ENCODE peak calls at places on chromosomes 1 and 21, in eight cellular contexts. O is suprapubic skin, H is NCI-H1105, C is lung, T is choroid plexus epithelial cell, A is T-helper 2 cell, R is NCI-H524 treated with DMSO at 0.1 percent for 48 hours, V is AG08395. Z is an unnamed sample.
A peak's percentile ranks its signal among the peaks of the same experiment; 100 is the strongest.

GRCh38 chr21:41133896-41134522 is 34.0 kb upstream of the BACE2 start:
- DNase-seq in O (no peak), H (no peak), C (no peak), T (peak; percentile 60), A (no peak), R (no peak), V (peak; percentile 79), Z (peak; percentile 74)

GRCh38 chr1:52662645-52663313 is 29.8 kb downstream of the SHISAL2A start:
- DNase-seq in O (no peak), H (no peak), C (no peak), T (peak; percentile 42), A (no peak), R (peak; percentile 1), V (peak; percentile 31), Z (no peak)

GRCh38 chr1:162846256-162847212 is 14.4 kb downstream of the CCDC190 start:
- DNase-seq in O (no peak), H (no peak), C (no peak), T (peak; percentile 42), A (no peak), R (no peak), V (no peak), Z (no peak)

GRCh38 chr1:244154882-244155531 is 103.9 kb downstream of the ZBTB18 start:
- DNase-seq in O (no peak), H (no peak), C (no peak), T (no peak), A (no peak), R (no peak), V (no peak), Z (peak; percentile 64)

GRCh38 chr1:160795951-160796383 is at the start of gene LY9:
- DNase-seq in O (no peak), H (no peak), C (peak; percentile 24), T (no peak), A (peak; percentile 99), R (no peak), V (no peak), Z (no peak)

GRCh38 chr21:34691396-34692032 is 22.7 kb downstream of the CLIC6 start:
- DNase-seq in O (no peak), H (no peak), C (no peak), T (no peak), A (no peak), R (no peak), V (no peak), Z (no peak)

GRCh38 chr1:21490774-21491482 is 18.3 kb upstream of the ALPL start:
- DNase-seq in O (no peak), H (no peak), C (no peak), T (peak; percentile 89), A (peak; percentile 27), R (no peak), V (peak; percentile 90), Z (peak; percentile 19)

GRCh38 chr1:21307663-21308062 is 17.4 kb upstream of the ECE1 start:
- DNase-seq in O (no peak), H (no peak), C (no peak), T (no peak), A (peak; percentile 30), R (no peak), V (no peak), Z (no peak)

GRCh38 chr1:54886724-54887664 is at the start of gene DHCR24:
- DNase-seq in O (peak; percentile 84), H (peak; percentile 88), C (peak; percentile 87), T (peak; percentile 83), A (peak; percentile 91), R (no peak), V (peak; percentile 99), Z (peak; percentile 92)

GRCh38 chr1:36650200-36651065 is 167.7 kb upstream of the CSF3R start:
- DNase-seq in O (peak; percentile 68), H (peak; percentile 54), C (peak; percentile 53), T (peak; percentile 73), A (peak; percentile 30), R (peak; percentile 24), V (peak; percentile 63), Z (peak; percentile 45)

GRCh38 chr1:68449901-68450300 is at the start of gene RPE65:
- DNase-seq in O (no peak), H (no peak), C (no peak), T (peak; percentile 27), A (no peak), R (peak; percentile 74), V (no peak), Z (no peak)

GRCh38 chr1:207842506-207842905 is 68.4 kb downstream of the CD34 start:
- DNase-seq in O (no peak), H (no peak), C (no peak), T (no peak), A (no peak), R (no peak), V (no peak), Z (no peak)

GRCh38 chr1:176102700-176103244 is 104.3 kb downstream of the COP1 start:
- DNase-seq in O (no peak), H (no peak), C (no peak), T (no peak), A (no peak), R (no peak), V (no peak), Z (no peak)

GRCh38 chr1:77825356-77825709 is 45.9 kb downstream of the MIGA1 start:
- DNase-seq in O (no peak), H (peak; percentile 4), C (peak; percentile 50), T (peak; percentile 95), A (peak; percentile 51), R (peak; percentile 8), V (peak; percentile 21), Z (peak; percentile 40)

GRCh38 chr1:238606896-238607295 is 716.2 kb upstream of the ZP4 start:
- DNase-seq in O (no peak), H (no peak), C (no peak), T (peak; percentile 72), A (peak; percentile 8), R (no peak), V (no peak), Z (no peak)

GRCh38 chr1:203402609-203403337 is 51.9 kb upstream of the FMOD start:
- DNase-seq in O (no peak), H (no peak), C (no peak), T (peak; percentile 89), A (no peak), R (no peak), V (peak; percentile 85), Z (peak; percentile 88)

GRCh38 chr1:35611655-35612054 is 29.7 kb downstream of the PSMB2 start:
- DNase-seq in O (no peak), H (no peak), C (no peak), T (no peak), A (no peak), R (no peak), V (no peak), Z (no peak)

GRCh38 chr1:106022312-106022902 is 1034.1 kb upstream of the PRMT6 start:
- DNase-seq in O (no peak), H (no peak), C (no peak), T (peak; percentile 10), A (no peak), R (no peak), V (no peak), Z (peak; percentile 10)

GRCh38 chr1:149846042-149846441 is 53.3 kb upstream of the BOLA1 start:
- DNase-seq in O (no peak), H (no peak), C (no peak), T (no peak), A (peak; percentile 28), R (no peak), V (no peak), Z (no peak)

GRCh38 chr21:34074283-34075098 is 1.1 kb downstream of the MRPS6 start:
- DNase-seq in O (no peak), H (no peak), C (no peak), T (no peak), A (no peak), R (no peak), V (no peak), Z (no peak)

GRCh38 chr1:185317886-185318310 is 855 bp upstream of the IVNS1ABP start:
- DNase-seq in O (peak; percentile 67), H (peak; percentile 35), C (peak; percentile 51), T (peak; percentile 15), A (peak; percentile 93), R (no peak), V (peak; percentile 8), Z (peak; percentile 70)

GRCh38 chr1:99963041-99963795 is 6.6 kb upstream of the SLC35A3 start:
- DNase-seq in O (no peak), H (no peak), C (no peak), T (peak; percentile 74), A (no peak), R (no peak), V (peak; percentile 56), Z (no peak)

GRCh38 chr1:183942933-183943693 is 94.4 kb downstream of the COLGALT2 start:
- DNase-seq in O (no peak), H (no peak), C (no peak), T (peak; percentile 100), A (peak; percentile 39), R (peak; percentile 49), V (peak; percentile 86), Z (peak; percentile 70)

GRCh38 chr1:111463029-111463683 is 10.6 kb upstream of the C1orf162 start:
- DNase-seq in O (no peak), H (no peak), C (no peak), T (peak; percentile 22), A (no peak), R (no peak), V (peak; percentile 45), Z (no peak)

GRCh38 chr1:110615548-110616130 is 9.5 kb upstream of the KCNA2 start:
- DNase-seq in O (no peak), H (peak; percentile 56), C (peak; percentile 59), T (peak; percentile 82), A (peak; percentile 67), R (no peak), V (peak; percentile 65), Z (peak; percentile 94)

GRCh38 chr1:237012789-237013383 is 8.6 kb upstream of the MT1HL1 start:
- DNase-seq in O (no peak), H (no peak), C (peak; percentile 66), T (peak; percentile 100), A (no peak), R (no peak), V (no peak), Z (no peak)

GRCh38 chr1:221494670-221495069 is 247.2 kb downstream of the DUSP10 start:
- DNase-seq in O (no peak), H (no peak), C (no peak), T (peak; percentile 69), A (no peak), R (no peak), V (no peak), Z (no peak)

GRCh38 chr1:101120868-101121267 is 95.3 kb upstream of the DPH5 start:
- DNase-seq in O (no peak), H (no peak), C (no peak), T (no peak), A (peak; percentile 71), R (no peak), V (no peak), Z (no peak)

GRCh38 chr1:111832521-111833155 is 76.9 kb downstream of the DDX20 start:
- DNase-seq in O (no peak), H (no peak), C (no peak), T (no peak), A (no peak), R (no peak), V (no peak), Z (peak; percentile 7)

GRCh38 chr1:94265931-94266330 is 28.5 kb upstream of the ARHGAP29 start:
- DNase-seq in O (no peak), H (no peak), C (no peak), T (no peak), A (no peak), R (no peak), V (peak; percentile 41), Z (peak; percentile 45)

GRCh38 chr1:147676306-147677085 is 6.2 kb upstream of the ACP6 start:
- DNase-seq in O (no peak), H (no peak), C (no peak), T (peak; percentile 70), A (no peak), R (no peak), V (peak; percentile 72), Z (no peak)

GRCh38 chr1:161088587-161089110 is 709 bp downstream of the NECTIN4 start:
- DNase-seq in O (peak; percentile 50), H (no peak), C (no peak), T (peak; percentile 71), A (no peak), R (no peak), V (peak; percentile 72), Z (no peak)

GRCh38 chr1:208107817-208108608 is 136.2 kb downstream of the PLXNA2 start:
- DNase-seq in O (no peak), H (no peak), C (peak; percentile 52), T (peak; percentile 84), A (no peak), R (no peak), V (peak; percentile 35), Z (no peak)

GRCh38 chr1:6420594-6421042 is 899 bp upstream of the HES2 start:
- DNase-seq in O (no peak), H (no peak), C (no peak), T (no peak), A (no peak), R (no peak), V (no peak), Z (no peak)